ENCODE peak calls at places on chromosomes 13 and 19, in six cellular contexts. X is stimulated activated CD8-positive, alpha-beta memory T cell treated with anti-CD3 and anti-CD28 coated beads, Interleukin-2, amount 100 ng/mL, for 48 hours; U is cardiac fibroblast; H is activated CD4-positive, alpha-beta T cell treated with anti-CD3 and anti-CD28 coated beads, Interleukin-2, amount 50 U/mL, for 1 hour; D is left ventricle myocardium superior; R is fibroblast of pulmonary artery. S is an unnamed sample.

GRCh38 chr13:113981611-113982295 is 7.9 kb upstream of the C13orf46 start:
- DNase-seq in R (no peak), D (peak; percentile 27), X (no peak), H (no peak), U (no peak), S (no peak)

GRCh38 chr19:57746580-57747471 is at the start of gene ZNF776:
- DNase-seq in U (peak; percentile 95), D (peak; percentile 81), H (peak; percentile 75), R (peak; percentile 93), X (peak; percentile 28), S (peak; percentile 78)

GRCh38 chr13:101916758-101917474 is 464.4 kb downstream of the ITGBL1 start:
- DNase-seq in X (no peak), U (no peak), H (no peak), R (no peak), D (no peak), S (no peak)

GRCh38 chr19:51421229-51422052 is 4.0 kb upstream of the SIGLEC10 start:
- DNase-seq in U (no peak), H (no peak), D (no peak), R (no peak), X (no peak), S (no peak)

GRCh38 chr13:21079761-21080730 is 18.7 kb upstream of the LATS2 start:
- DNase-seq in H (no peak), X (no peak), R (peak; percentile 92), U (peak; percentile 92), D (no peak), S (no peak)

GRCh38 chr13:32017449-32017848 is 14.1 kb upstream of the FRY start:
- DNase-seq in D (no peak), X (no peak), H (no peak), R (no peak), U (no peak), S (no peak)

GRCh38 chr19:14366529-14366928 is 14.7 kb upstream of the ADGRE5 start:
- DNase-seq in H (peak; percentile 90), R (peak; percentile 84), X (no peak), D (peak; percentile 73), U (peak; percentile 64), S (no peak)

GRCh38 chr19:47247308-47247990 is 8.9 kb upstream of the CCDC9 start:
- DNase-seq in R (peak; percentile 86), U (peak; percentile 86), X (peak; percentile 72), H (peak; percentile 77), D (peak; percentile 88), S (peak; percentile 71)

GRCh38 chr19:18650468-18651001 is 13.7 kb downstream of the KLHL26 start:
- DNase-seq in R (peak; percentile 69), D (peak; percentile 87), H (no peak), X (no peak), U (peak; percentile 70), S (no peak)

GRCh38 chr13:46648166-46648607 is 95.2 kb downstream of the LRCH1 start:
- DNase-seq in R (no peak), X (no peak), U (peak; percentile 52), H (no peak), D (no peak), S (no peak)

GRCh38 chr19:51359294-51359693 is 6.9 kb downstream of the ETFB start:
- DNase-seq in X (no peak), D (no peak), U (peak; percentile 85), H (no peak), R (peak; percentile 86), S (no peak)

GRCh38 chr19:56670961-56671612 is 470 bp downstream of the ZNF835 start:
- DNase-seq in U (no peak), H (no peak), D (peak; percentile 48), X (no peak), R (no peak), S (no peak)

GRCh38 chr19:2166741-2167738 is 3.3 kb downstream of the DOT1L start:
- DNase-seq in D (peak; percentile 93), X (no peak), R (peak; percentile 67), H (no peak), U (peak; percentile 59), S (no peak)

GRCh38 chr19:45177817-45178261 is at the start of gene TRAPPC6A:
- DNase-seq in X (no peak), U (peak; percentile 91), H (no peak), D (no peak), R (peak; percentile 46), S (no peak)

GRCh38 chr19:47028372-47028672 is 8.7 kb downstream of the NPAS1 start:
- DNase-seq in U (no peak), H (no peak), D (no peak), X (no peak), R (no peak), S (no peak)

S was measured in CMK.